ENCODE peak calls at places on chromosomes 12 and 14, in four cellular contexts. O is K562, Q is HepG2, R is WTC11. N is an unnamed sample.

GRCh38 chr14:104602315-104602932 is 2.1 kb downstream of the TMEM179 start:
- DNase-seq in O (no peak), Q (no peak), R (no peak), N (no peak)

GRCh38 chr12:50017653-50018052 is 7.6 kb downstream of the RACGAP1 start:
- DNase-seq in O (no peak), Q (no peak), R (no peak), N (no peak)

GRCh38 chr12:72442217-72442616 is 170.0 kb downstream of the TRHDE start:
- DNase-seq in O (no peak), Q (no peak), R (no peak), N (no peak)

GRCh38 chr14:30580616-30581282 is 21.8 kb downstream of the G2E3 start:
- DNase-seq in O (no peak), Q (no peak), R (no peak), N (no peak)

GRCh38 chr14:59356783-59357182 is 108.4 kb downstream of the GPR135 start:
- DNase-seq in O (no peak), Q (no peak), R (no peak), N (no peak)

GRCh38 chr14:92475451-92476187 is 38.0 kb upstream of the RIN3 start:
- DNase-seq in O (no peak), Q (peak; percentile 41), R (no peak), N (no peak)

GRCh38 chr12:132270969-132271754 is 58.2 kb downstream of the GALNT9 start:
- DNase-seq in O (no peak), Q (no peak), R (no peak), N (no peak)

GRCh38 chr14:99281396-99281795 is 9.4 kb upstream of the BCL11B start:
- DNase-seq in O (no peak), Q (no peak), R (no peak), N (no peak)

GRCh38 chr14:91980157-91980556 is 32.7 kb upstream of the FBLN5 start:
- DNase-seq in O (peak; percentile 11), Q (no peak), R (no peak), N (no peak)

GRCh38 chr14:60482743-60483142 is 3.1 kb downstream of the C14orf39 start:
- DNase-seq in O (no peak), Q (peak; percentile 1), R (no peak), N (no peak)

GRCh38 chr14:101584049-101584859 is 23.0 kb downstream of the DIO3 start:
- DNase-seq in O (peak; percentile 53), Q (no peak), R (no peak), N (no peak)

GRCh38 chr12:63440063-63440462 is 228.2 kb downstream of the DPY19L2 start:
- DNase-seq in O (no peak), Q (no peak), R (no peak), N (no peak)

GRCh38 chr14:78029471-78030372 is 140.5 kb upstream of the NRXN3 start:
- DNase-seq in O (peak; percentile 22), Q (no peak), R (peak; percentile 34), N (no peak)

DNA sequence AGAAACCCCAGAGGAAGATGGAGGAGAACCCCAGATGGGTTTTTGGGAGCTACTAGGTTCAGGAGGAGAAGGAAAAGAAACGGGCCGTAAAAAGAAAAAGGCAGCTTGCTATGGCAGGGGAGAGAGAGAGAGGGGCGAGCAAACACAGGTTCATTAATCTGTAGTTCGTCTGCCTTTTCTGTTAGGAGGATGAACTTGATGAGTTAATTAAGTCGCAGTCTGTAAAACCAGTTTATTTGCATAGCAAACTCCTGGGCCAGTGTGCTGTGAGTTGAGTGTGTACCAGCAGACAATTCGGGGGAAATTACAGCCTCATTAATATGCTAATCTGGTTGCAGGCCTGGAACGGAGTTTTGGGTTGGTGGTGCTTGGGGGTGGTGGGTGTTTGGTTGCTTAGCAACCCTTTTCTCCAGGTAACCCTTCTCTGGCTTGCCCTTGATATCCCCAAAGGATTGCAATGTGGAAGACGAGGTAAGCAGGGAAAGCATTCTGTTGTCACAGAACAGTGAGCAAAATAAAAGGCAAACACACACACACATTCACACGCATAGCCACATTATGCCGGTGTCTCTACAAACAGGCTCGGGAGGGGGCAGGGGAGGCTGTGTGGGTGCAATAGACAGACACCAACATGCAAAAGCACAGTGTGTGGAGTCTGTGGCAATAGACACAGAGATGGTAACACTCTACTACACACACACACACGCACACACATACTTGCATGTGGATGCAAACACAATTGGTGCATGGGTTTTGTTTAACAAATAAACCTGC is 29.2 kb upstream of the LHX5 start:
- DNase-seq in O (no peak), Q (no peak), R (no peak), N (no peak)
- TF ChIP-seq ELF4 in O (no peak), Q (no peak), R (no peak), N (no peak)

DNA sequence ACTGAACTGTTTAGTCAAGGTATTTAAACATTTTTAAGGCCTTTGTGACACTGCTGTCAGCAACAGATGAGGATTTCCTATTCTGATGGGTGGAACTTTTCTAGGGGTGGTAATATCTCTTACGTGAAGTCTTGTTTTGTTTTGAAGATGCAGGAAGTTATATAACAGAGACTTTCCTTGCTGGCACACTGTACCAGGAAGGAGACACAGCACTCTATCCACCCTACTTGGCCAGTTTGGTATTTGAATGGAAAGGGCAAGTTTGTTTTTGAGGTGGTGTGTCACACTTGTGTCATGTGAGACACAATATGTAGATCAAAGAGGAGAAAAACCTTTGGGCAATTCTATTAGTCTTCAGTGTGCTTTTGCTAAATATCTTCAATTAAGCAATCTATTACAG is 51.6 kb upstream of the SRP54 start:
- DNase-seq in O (no peak), Q (no peak), R (no peak), N (no peak)
- TF ChIP-seq ELF4 in O (no peak), Q (no peak), R (no peak), N (no peak)

GRCh38 chr14:24840204-24840893 is 206.4 kb upstream of the GZMB start:
- DNase-seq in O (no peak), Q (peak; percentile 84), R (no peak), N (no peak)

GRCh38 chr14:24837280-24838046 is 203.5 kb upstream of the GZMB start:
- DNase-seq in O (no peak), Q (no peak), R (no peak), N (no peak)

GRCh38 chr14:24839617-24840203 is 205.7 kb upstream of the GZMB start:
- DNase-seq in O (no peak), Q (peak; percentile 99), R (no peak), N (no peak)

GRCh38 chr14:24834951-24835350 is 201.0 kb upstream of the GZMB start:
- DNase-seq in O (no peak), Q (no peak), R (no peak), N (no peak)

DNA sequence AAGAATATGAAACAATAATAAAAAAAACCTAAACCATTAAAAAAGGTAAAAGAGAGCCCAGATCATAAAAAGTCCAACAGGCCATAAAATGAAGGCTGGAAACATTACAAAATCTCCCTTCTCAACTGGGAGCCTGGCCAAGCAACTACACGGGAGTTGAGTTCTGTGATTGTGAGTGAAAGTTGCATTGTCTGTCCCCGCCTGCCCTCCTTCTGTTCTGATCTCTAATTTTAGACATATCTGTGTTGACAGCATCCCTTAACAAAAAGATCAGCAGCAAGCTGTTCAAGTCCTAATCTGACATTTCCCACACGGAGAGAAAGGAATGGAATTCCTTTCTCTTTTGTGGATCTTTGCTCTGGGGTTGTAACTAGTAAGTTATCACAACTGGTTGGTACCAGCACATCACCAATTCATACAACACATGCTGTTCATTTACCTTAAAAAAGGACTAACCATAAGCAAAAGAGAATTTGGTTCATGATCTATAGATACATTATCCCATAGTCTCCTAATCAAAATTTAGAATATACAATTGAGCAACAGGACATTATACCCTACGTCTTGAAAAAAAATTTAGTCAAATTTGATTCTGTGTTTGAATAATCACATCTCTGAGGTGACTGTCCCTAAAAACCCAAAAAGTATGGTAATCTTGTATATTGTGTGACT is 205.1 kb upstream of the GZMB start:
- DNase-seq in O (no peak), Q (peak; percentile 66), R (no peak), N (no peak)
- TF ChIP-seq ELF4 in O (no peak), Q (peak; percentile 12), R (no peak), N (no peak)

GRCh38 chr14:74660863-74661262 is 48.8 kb upstream of the LTBP2 start:
- DNase-seq in O (peak; percentile 8), Q (no peak), R (no peak), N (no peak)
- TF ChIP-seq ELF4 in O (no peak), Q (no peak), R (no peak), N (no peak)

GRCh38 chr12:89882051-89882450 is 173.4 kb upstream of the ATP2B1 start:
- DNase-seq in O (no peak), Q (no peak), R (no peak), N (no peak)

GRCh38 chr12:89884365-89884915 is 175.8 kb upstream of the ATP2B1 start:
- DNase-seq in O (no peak), Q (no peak), R (no peak), N (peak; percentile 54)

GRCh38 chr12:89884917-89885316 is 176.3 kb upstream of the ATP2B1 start:
- DNase-seq in O (no peak), Q (no peak), R (no peak), N (no peak)

GRCh38 chr12:89882757-89883156 is 174.1 kb upstream of the ATP2B1 start:
- DNase-seq in O (no peak), Q (no peak), R (no peak), N (no peak)

DNA sequence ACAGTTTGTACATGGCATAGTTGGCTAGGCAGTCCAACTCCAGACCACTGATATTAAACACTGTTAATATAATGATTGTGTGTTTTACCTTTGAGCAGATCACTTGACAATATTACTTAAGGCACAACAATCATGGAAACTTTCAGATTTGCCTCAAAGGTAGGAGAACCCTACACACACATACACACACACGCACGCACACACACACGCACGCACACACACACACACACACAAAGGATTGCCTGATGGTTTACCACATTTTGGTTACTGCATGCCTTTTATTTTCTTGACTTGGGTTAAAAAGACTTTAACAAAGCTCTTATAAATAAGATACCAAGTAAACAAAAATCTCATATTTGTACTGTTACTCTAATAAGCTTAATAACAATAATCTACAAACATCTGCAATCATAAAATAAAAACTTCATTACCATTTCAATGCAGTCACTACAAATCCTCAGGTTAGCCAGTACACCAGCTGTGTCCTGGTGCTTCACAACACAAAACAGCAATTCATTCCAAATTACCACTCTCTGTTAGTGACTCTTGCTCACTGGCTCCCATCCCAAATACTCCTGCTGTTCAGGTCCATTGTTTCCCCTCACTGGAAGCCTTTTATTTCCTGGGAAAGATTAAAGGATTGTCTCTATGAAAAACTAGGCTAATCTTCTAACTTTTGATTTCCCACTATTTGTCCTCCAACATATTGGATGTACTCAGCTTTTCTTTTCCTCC is 175.2 kb upstream of the ATP2B1 start:
- DNase-seq in O (no peak), Q (no peak), R (no peak), N (no peak)
- TF ChIP-seq ELF4 in O (no peak), Q (no peak), R (no peak), N (no peak)

GRCh38 chr12:97151481-97151880 is 244.4 kb downstream of the NEDD1 start:
- DNase-seq in O (no peak), Q (no peak), R (no peak), N (no peak)
- TF ChIP-seq ELF4 in O (no peak), Q (no peak), R (no peak), N (no peak)